ENCODE peak calls at places on chromosome 1, in four cellular contexts. W, G, D and Z are unnamed samples.

GRCh38 chr1:203643213-203644045 is 16.8 kb downstream of the ATP2B4 start:
- DNase-seq in G (no peak), D (no peak), W (no peak), Z (no peak)

GRCh38 chr1:100377590-100378361 is 25.5 kb downstream of the CDC14A start:
- DNase-seq in D (no peak), G (no peak), W (no peak), Z (no peak)

GRCh38 chr1:41122851-41123518 is 101.5 kb upstream of the SLFNL1 start:
- DNase-seq in W (peak; percentile 61), D (peak; percentile 76), G (peak; percentile 15), Z (peak; percentile 85)

GRCh38 chr1:61344711-61345110 is 262.4 kb downstream of the NFIA start:
- DNase-seq in W (no peak), G (no peak), D (no peak), Z (no peak)

GRCh38 chr1:78122389-78122788 is 76.6 kb downstream of the GIPC2 start:
- DNase-seq in W (no peak), D (no peak), G (no peak), Z (no peak)

GRCh38 chr1:113758631-113759340 is 500 bp downstream of the PHTF1 start:
- DNase-seq in W (peak; percentile 23), D (peak; percentile 43), G (peak; percentile 94), Z (no peak)

GRCh38 chr1:214404571-214405213 is 123.7 kb downstream of the SMYD2 start:
- DNase-seq in W (peak; percentile 19), G (no peak), D (peak; percentile 9), Z (peak; percentile 55)

GRCh38 chr1:30919025-30919881 is 10.7 kb upstream of the SDC3 start:
- DNase-seq in D (peak; percentile 50), W (no peak), G (no peak), Z (peak; percentile 28)

GRCh38 chr1:16418823-16419425 is 18.3 kb downstream of the SPATA21 start:
- DNase-seq in D (no peak), W (no peak), G (no peak), Z (no peak)

GRCh38 chr1:169046671-169047070 is 59.8 kb upstream of the ATP1B1 start:
- DNase-seq in D (no peak), G (no peak), W (no peak), Z (no peak)

GRCh38 chr1:153617677-153618076 is 1.6 kb upstream of the S100A14 start:
- DNase-seq in G (peak; percentile 69), W (peak; percentile 57), D (peak; percentile 96), Z (no peak)

GRCh38 chr1:163361123-163361934 is 39.6 kb downstream of the NUF2 start:
- DNase-seq in D (peak; percentile 60), W (peak; percentile 15), G (peak; percentile 48), Z (no peak)

GRCh38 chr1:29986986-29987385 is 736.4 kb downstream of the MATN1 start:
- DNase-seq in D (no peak), W (no peak), G (no peak), Z (no peak)

GRCh38 chr1:105830614-105831146 is 1225.8 kb upstream of the PRMT6 start:
- DNase-seq in D (peak; percentile 25), G (no peak), W (no peak), Z (no peak)

GRCh38 chr1:38872401-38873026 is 634 bp downstream of the MYCBP start:
- DNase-seq in G (peak; percentile 38), W (no peak), D (peak; percentile 26), Z (no peak)

GRCh38 chr1:163084330-163084729 is 15.2 kb downstream of the RGS4 start:
- DNase-seq in D (peak; percentile 73), G (no peak), W (no peak), Z (no peak)

GRCh38 chr1:208244584-208244916 is 366 bp upstream of the PLXNA2 start:
- DNase-seq in W (no peak), G (no peak), D (no peak), Z (no peak)

GRCh38 chr1:75338974-75339483 is 204.8 kb downstream of the LHX8 start:
- DNase-seq in D (no peak), G (no peak), W (no peak), Z (no peak)

GRCh38 chr1:14794136-14794768 is 195.8 kb downstream of the KAZN start:
- DNase-seq in G (no peak), W (no peak), D (no peak), Z (no peak)

GRCh38 chr1:30895942-30896660 is 12.5 kb downstream of the SDC3 start:
- DNase-seq in W (no peak), G (no peak), D (no peak), Z (no peak)

DNA sequence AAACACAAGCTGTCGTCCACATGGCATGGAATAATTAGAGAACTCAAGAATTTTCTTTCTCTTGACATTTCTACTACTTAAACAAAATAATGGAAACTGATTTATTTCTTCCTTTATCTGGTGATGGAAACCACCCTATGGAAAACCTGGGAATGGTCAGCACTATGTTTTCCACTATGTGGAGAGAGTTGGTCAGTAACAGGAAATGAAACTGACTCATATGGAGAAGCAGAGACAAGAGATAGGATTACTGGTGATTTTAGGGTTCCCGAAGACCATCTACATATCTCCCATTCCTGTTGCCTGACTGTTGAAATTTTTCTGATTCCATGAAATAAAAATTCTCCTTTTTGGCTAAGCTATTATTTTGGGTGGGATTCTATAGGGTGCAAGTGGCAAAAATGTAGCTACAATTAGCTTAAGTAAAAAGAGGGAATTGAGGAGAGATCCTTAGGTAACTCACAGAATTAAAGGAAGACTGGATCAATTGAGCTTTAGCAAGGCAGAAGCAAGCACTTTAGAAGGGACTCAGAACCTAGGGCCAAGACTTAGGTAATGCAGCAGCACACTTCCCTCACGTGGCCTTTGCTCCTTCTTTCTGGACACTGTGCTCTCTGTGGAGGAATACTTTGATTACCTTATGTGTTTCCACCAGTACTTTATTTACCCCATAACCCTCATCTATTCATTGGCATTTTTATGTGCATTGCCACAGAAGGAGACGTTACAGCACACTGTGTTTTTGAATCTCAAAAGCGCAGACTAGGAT is 89.6 kb downstream of the LEPR start:
- DNase-seq in W (no peak), G (no peak), D (no peak), Z (no peak)
- H3K4me2 ChIP-seq in W (no peak overlapping the region), G (no peak overlapping the region), D (no peak overlapping the region), Z (no peak overlapping the region)

DNA sequence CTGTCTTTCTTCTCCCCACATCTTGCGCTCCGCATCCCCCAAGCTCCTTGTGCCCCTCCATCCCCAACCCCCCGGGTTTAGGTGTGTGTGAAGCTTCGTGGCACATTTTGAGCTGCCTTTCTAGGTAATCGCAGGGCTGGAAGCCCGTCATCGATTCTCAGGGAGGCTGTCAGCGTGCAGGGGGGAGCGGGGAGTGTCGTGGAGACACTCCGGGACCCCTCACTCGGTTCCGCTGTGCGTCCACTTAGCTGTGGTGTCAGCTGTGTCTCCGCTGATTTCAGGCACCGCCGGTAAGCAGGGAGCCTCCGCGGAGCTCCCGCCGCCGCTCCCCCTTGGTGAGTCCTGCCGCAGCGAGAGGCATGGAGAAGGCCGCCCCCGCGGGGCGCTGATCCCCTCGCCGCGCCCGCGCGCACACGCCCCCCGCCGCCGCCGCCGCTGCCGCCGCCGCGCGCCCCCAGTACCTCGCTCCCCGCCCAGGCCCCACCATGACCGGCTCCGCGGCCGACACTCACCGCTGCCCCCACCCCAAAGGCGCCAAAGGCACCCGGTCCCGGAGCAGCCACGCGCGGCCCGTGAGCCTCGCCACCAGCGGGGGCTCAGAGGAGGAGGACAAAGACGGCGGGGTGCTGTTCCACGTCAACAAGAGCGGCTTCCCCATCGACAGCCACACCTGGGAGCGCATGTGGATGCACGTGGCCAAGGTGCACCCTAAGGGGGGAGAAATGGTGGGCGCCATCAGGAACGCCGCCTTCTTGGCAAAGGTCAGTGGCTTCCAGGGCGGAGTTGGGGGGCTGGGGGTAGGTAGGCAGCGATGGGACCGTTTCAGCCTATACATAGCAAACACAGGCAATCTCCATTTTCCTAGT is 950 bp downstream of the VASH2 start:
- DNase-seq in W (no peak), G (peak; percentile 52), D (no peak), Z (no peak)
- TF ChIP-seq EZH2 in W (no peak), G (no peak), D (no peak), Z (peak; percentile 87)

GRCh38 chr1:221687731-221688487 is 54.0 kb downstream of the DUSP10 start:
- DNase-seq in W (no peak), G (no peak), D (no peak), Z (no peak)
- H3K4me2 ChIP-seq in W (no peak overlapping the region), G (no peak overlapping the region), D (no peak overlapping the region), Z (no peak overlapping the region)

DNA sequence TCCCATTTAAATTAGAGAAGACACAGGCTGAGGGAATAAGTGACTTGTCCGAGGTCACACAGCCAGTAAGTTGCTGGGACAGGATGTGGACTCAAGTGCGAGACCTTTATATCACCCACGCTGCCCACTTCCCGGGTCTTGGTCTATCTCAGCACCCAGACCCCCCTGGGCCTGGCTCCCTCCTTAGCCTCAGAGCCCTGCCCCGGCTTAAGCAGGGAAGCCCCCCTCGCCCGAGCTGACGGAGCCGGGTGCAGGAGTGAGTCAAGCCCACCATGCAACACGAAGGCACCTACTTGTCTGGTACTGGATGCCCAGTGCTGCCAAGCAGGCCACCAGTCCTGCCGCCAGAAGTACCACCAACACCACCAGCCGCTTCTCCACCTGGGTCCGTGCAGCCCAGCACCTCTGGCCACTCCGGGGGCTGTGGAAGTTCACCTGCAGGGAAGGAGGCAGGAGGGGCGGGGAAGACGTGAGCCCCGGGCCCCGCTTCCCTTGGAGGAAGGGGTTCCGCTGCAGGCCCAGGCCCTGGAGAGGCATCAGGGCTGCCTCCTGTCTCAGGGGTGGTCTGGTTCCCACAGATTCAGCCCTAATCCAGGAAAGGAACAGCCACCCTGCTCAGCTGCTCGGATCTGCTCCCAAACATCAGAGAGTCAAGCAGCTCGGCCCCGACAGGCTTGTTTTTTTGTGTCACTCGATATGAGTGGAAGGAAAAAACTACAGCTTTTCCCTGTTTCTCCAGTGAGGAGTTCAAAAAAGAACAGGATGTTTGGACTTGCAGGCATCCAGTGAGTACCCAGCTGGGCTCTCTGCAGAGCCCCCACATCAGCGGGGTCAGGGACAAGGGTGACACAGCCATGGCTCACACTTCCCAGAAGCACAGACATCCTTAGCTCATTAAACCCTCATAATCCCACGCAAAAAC is 11.1 kb downstream of the ECE1 start:
- DNase-seq in G (peak; percentile 70), W (no peak), D (no peak), Z (no peak)
- TF ChIP-seq EZH2 in G (no peak), W (no peak), D (no peak), Z (no peak)

DNA sequence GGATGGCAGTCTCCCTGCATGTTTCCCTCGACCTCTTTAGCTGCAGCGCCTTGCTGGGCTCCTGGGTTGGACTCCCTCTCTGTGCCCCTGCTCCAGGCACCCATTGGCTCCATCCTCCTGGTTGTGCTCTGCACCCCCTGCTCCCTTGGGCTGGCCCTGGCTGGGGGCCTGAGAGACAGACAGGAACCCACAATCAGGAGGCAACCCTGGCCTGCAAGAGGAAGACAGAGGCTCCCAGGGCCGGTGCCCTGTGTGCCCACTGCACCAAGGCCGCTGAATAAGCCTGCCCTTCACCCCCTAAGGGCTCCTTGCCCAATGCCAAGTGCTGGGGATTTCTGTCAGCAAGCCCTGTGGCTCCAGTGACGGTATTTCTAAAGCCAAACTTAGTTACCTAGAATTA is 31.5 kb upstream of the LHX4 start:
- DNase-seq in D (no peak), W (no peak), G (no peak), Z (no peak)
- H3K4me2 ChIP-seq in D (no peak overlapping the region), W (no peak overlapping the region), G (peak overlapping the region; percentile 26), Z (no peak overlapping the region)